ENCODE peak calls at places on chromosomes 6 and 20, in four cellular contexts. J is fibroblast of lung, S is testis, N is tibial artery. I is an unnamed sample. For H3K4me1, the result is how much of the 10 kb centered on the place peaks cover.

GRCh38 chr6:30006170-30007131 is 54.6 kb upstream of the POLR1H start:
- DNase-seq in S (peak), N (peak), J (no peak), I (no peak)

GRCh38 chr6:6556162-6556737 is 32.3 kb upstream of the LY86 start:
- DNase-seq in J (peak), S (no peak), N (no peak), I (no peak)

GRCh38 chr20:1397710-1398109 is 4.9 kb upstream of the FKBP1A start:
- DNase-seq in J (peak), S (no peak), N (no peak), I (no peak)

GRCh38 chr6:165819394-165819793 is 156.4 kb upstream of the PDE10A start:
- DNase-seq in N (no peak), S (no peak), J (no peak), I (no peak)

GRCh38 chr20:39829713-39830112 is 859.3 kb downstream of the MAFB start:
- DNase-seq in N (no peak), J (no peak), S (no peak), I (no peak)

GRCh38 chr20:12554416-12554815 is 454.4 kb upstream of the SPTLC3 start:
- DNase-seq in S (no peak), J (no peak), N (no peak), I (no peak)

GRCh38 chr6:8785223-8785622 is 349.9 kb upstream of the SLC35B3 start:
- DNase-seq in N (no peak), S (no peak), J (no peak), I (no peak)

GRCh38 chr20:24952376-24953203 is 3.5 kb downstream of the CST7 start:
- DNase-seq in N (no peak), S (no peak), J (no peak), I (no peak)

GRCh38 chr6:79671605-79672266 is 40.6 kb downstream of the SH3BGRL2 start:
- DNase-seq in J (peak), N (no peak), S (no peak), I (peak)

GRCh38 chr6:82006027-82006738 is 241.4 kb downstream of the IBTK start:
- DNase-seq in S (peak), J (peak), N (no peak), I (peak)

GRCh38 chr6:151698921-151699705 is 108.4 kb upstream of the ESR1 start:
- DNase-seq in N (no peak), J (no peak), S (no peak), I (no peak)

GRCh38 chr20:60485012-60485760 is 527.0 kb downstream of the CDH26 start:
- DNase-seq in J (no peak), N (no peak), S (no peak), I (no peak)

GRCh38 chr6:3568396-3569082 is 111.7 kb upstream of the SLC22A23 start:
- DNase-seq in J (no peak), N (no peak), S (no peak), I (no peak)

GRCh38 chr20:61056627-61057312 is 195.3 kb upstream of the CDH4 start:
- DNase-seq in S (no peak), J (no peak), N (peak), I (no peak)

GRCh38 chr6:106547961-106548453 is 81.3 kb downstream of the RTN4IP1 start:
- DNase-seq in J (peak), N (no peak), S (no peak), I (peak)

GRCh38 chr20:20233041-20233514 is 134.8 kb upstream of the INSM1 start:
- DNase-seq in N (no peak), S (no peak), J (no peak), I (no peak)

GRCh38 chr20:46088409-46089075 is 1.2 kb downstream of the NCOA5 start:
- DNase-seq in J (peak), N (no peak), S (no peak), I (no peak)

GRCh38 chr20:32847964-32848363 is 10.8 kb upstream of the EFCAB8 start:
- DNase-seq in N (no peak), J (no peak), S (no peak), I (no peak)

GRCh38 chr6:102759415-102759814 is 1365.9 kb downstream of the GRIK2 start:
- DNase-seq in J (no peak), S (no peak), N (no peak), I (no peak)

GRCh38 chr6:28814032-28814976 is 109.5 kb downstream of the TRIM27 start:
- DNase-seq in J (no peak), S (no peak), N (no peak), I (no peak)

GRCh38 chr6:135438907-135439535 is 58.5 kb downstream of the AHI1 start:
- DNase-seq in N (no peak), S (no peak), J (peak), I (no peak)

DNA sequence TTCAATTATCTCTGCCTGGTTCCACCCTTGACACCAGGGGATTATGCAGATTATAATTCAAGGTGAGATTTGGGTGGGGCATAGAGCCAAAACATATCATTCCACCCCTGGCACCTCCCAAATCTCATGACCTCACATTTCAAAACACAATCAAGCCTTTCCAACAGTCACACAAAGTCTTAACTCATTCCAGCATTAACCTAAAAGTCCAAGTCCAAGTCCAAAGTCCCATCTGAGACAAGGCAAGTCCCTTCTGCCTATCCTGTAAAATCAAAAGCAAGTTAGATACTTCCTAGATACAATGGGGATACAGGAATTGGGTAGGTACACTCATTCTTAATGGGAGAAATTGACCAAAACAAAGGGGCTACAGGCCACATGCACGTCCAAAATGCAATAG is 73.7 kb upstream of the SLC24A3 start:
- DNase-seq in J (no peak), S (no peak), N (no peak), I (no peak)
- H3K4me1 ChIP-seq in J (under half), S (under half), N (under half), I (under half)

DNA sequence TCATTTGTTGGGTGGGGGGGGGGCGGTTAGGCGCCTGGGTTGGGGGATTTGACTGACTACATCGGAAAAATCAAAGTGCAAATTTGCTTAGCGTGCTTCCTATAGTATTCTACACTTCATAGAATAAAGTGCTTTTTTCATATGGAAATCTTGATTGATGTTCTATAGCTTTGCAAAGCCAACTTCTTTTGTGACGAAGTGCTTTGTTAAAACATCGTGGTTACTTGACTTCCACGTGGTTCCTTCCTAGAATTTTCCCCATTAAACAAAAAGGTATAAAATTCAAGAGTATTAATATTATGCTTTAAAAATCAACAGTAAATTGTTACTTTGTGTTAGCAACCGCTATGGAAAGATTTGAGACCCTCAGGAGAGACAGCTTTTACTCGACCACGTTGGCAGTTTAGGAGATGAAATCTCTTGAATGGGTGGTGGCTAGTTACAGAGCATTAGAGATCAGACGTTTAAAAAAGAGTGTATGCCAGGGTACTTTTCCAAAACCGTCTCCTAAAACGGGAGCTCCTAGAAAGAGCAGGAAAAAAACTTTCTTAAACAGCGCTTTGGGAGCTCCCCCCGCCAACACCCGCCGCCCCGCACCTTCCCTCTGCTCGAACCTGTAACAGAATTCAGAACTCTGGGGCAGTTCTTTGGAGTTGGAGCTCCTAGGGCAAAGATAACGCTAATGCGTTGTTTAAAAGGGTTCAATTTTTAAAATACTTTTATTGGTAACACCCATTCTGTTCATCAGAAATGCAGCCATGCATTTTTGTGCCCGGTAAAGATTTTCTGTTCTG is 923 bp downstream of the GJA1 start:
- DNase-seq in N (no peak), S (peak), J (peak), I (peak)
- H3K4me3 ChIP-seq in N (peak), S (peak), J (peak), I (peak)

GRCh38 chr6:16249971-16250370 is 11.6 kb downstream of the GMPR start:
- DNase-seq in J (no peak), N (peak), S (no peak), I (no peak)
- H3K27ac ChIP-seq in J (no peak), N (no peak), S (no peak), I (no peak)

DNA sequence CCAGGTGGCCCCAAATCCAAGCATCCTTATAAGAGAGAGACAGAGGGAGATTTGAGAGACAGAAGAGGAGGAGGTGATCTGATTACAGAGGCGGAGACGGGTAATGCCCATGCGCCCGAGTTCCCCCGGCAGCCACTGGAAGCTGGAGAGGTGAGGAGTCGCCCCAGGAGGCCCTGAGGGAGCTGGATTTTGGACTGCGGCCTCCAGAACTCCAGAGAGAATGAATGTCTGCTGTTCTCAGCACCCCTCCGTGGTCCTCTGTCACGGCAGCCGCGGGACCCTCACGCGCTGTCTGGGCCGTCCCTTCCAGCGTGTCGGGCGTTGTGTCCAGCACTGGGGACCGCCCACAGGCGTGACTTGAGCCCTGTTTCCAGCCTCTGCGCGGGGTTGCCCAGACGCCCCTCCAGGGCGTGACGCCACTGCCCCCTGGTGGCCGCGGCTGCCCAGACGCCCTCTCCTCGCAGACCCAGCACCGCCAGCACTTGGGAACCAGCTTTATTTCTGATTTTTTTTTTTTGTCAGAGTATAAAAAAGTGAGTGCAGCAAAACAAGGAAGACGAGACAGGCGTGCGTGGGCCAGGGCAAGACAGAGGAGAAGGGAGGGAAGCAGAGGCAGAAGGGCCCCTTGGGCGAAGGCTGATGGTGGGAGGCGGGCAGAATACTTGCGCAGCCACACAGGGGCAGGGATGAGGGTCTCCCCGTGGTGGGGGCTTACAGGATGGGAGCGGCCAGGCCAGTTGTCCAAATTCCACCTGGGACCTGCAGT is 4.1 kb upstream of the ZNF512B start:
- DNase-seq in N (peak), J (peak), S (peak), I (peak)
- H3K4me1 ChIP-seq in N (under half), J (under half), S (under half), I (under half)

GRCh38 chr6:87925373-87926060 is 122.1 kb upstream of the SPACA1 start:
- DNase-seq in S (no peak), J (no peak), N (no peak), I (no peak)
- H3K4me3 ChIP-seq in S (no peak), J (no peak), N (no peak), I (no peak)

DNA sequence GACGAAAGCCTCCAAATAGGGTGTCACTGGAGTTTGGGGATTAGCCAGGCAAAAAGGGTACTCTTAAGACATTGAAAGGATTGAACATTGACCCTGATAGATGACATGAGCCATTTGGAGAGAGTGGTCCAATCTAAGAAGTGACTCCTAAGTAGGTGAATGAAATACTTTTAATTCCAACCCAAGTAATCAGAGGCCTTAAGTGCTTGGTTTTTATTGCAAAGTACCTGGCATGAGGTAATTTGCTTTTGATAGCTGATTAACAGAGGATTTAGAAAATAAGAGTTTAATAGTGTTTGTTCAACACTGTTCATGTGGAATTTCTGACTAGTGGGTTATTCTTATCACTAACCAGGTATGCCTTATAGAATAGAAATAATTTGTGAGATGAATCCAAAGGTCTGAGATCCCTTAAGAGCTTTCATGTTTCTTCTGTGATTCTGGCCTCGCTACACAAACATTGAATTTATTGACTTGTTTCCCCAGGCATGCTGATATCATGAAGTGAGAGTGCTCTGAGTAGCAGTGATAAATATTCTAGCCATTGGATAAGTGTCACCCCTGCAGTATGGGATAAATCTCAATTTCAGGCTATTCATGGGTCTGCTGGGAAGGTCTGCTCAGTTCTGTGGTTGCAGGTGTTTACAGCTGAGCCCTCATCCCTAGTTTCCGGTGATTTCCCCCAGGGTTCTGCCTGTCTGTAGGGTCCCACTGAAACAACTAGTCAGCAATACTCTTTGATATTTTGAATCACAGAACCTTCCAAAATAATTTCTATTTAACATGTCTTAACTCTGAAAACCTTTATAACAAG is 6.6 kb downstream of the NCOA7 start:
- DNase-seq in J (no peak), S (no peak), N (no peak), I (no peak)
- H3K27ac ChIP-seq in J (no peak), S (no peak), N (no peak), I (no peak)

DNA sequence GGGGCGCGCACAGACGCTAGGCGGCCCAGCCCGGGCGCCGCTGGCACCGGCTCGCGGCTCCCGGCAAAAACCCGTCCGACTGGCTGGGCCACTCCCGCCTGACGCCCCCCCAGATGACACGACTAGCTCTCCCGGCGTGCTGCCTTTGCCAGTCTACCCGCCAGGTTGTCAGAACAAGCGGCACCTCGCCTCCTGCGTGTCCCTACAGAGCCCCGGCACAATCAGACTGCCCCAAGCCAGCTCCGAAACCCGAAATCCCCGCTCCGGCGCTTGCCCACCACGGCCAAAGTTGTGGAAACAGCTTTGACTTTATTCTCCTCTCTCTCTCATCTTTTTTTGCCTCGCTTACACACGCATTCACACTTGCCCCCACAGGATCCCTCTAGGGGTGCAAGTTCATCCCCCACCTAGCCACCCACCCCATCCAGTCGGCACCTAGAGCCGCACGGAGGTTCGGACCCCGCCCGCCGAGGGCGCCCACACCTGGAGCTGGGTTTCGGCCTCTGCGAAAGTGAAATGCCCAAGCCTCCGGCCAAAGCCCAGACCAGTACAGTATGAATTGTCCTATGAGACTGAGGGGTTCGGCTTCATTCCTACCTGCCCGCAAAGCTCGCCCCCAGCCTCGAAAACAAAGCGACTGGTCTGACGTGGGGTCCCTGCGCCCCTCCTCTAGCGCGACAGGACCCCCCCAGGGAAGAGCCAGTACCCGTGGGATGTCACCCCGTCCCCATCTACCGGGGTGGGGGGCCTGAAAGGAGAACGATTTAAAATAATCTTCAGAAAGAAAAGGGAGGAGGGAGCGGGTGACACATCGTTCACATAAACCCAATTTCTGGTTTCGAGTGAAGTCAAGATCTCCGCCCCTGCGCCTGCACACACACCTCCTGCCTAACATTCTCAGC is 1.7 kb downstream of the TFAP2A start:
- DNase-seq in S (no peak), N (no peak), J (no peak), I (no peak)
- H3K4me1 ChIP-seq in S (under half), N (under half), J (under half), I (under half)

DNA sequence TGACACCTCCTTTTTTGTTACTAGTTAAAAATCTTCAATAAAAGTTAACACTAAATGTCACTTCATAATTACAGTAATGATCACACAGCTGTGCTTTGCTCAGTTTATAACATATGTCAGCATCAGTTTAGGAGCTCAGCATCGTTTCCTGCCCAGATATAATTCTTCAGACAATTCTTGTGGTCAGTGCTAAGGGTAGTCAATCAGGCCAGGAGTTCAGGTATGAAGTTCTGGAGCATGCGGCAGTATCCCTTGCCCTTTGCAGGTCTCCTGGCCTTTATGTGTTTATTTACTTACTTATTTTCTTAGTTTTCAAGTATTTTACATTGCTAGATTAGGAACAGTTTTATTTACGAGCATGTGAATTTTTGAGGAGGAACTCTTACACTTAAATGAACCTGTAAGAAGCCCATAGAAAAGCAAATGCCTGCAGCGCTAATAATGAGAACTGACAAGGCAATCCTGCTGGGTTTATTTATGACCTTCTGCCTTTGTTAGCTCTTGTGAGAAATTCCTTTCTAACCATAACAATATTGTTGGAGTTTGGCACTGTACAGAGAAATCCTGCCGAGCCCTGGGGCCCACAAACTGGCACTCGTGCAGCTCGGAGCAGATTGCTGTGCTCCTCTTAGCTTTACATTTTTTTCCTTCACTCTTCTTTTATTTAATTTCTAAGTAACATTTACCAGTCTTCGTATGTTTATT is 252.8 kb downstream of the TMEM242 start:
- DNase-seq in S (no peak), N (no peak), J (no peak), I (no peak)
- H3K4me3 ChIP-seq in S (no peak), N (no peak), J (no peak), I (no peak)

DNA sequence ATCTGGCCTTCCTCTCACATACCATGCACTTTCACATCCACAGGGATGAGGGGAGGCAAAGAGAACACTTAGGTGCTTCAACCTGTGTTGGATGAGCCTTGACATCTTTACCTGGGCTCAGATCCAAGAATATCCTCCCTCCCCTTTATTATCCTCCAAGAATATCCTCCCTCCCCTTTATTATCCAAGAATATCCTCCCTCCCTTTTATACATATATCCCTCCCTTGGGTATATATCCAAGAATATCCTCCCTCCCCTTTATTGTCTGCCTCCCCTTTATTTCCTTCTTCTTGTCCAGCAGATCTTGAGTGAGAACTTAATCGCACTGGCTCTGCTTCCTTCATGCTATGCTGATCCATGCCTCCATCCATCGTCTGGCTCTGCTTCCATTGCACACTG is 30.3 kb downstream of the LAMA4 start:
- DNase-seq in N (no peak), J (no peak), S (no peak), I (no peak)
- H3K27ac ChIP-seq in N (peak), J (peak), S (peak), I (no peak)

DNA sequence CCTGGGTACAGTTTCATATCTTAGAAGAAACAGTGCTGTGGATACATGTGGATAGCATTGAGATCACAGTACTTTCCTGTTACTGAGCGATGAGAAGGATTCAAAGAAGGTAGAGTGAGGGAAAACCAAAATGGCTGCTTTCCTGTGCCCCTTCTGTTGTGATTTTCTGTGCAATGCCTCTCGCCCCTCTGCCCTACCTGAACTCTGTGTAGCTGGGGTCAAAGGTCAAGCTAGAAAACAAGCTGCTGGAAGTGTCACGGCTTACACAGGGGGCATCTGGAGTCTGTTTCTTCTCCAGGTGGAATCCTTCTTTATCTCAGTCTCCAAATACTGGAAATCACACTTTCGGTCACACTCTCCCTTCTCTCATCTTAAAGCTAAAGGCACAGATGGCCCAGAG is 27.0 kb upstream of the CCN6 start:
- DNase-seq in S (no peak), N (no peak), J (no peak), I (no peak)
- H3K4me1 ChIP-seq in S (under half), N (under half), J (under half), I (under half)